ENCODE peak calls at places on chromosome 10, in ten cellular contexts. C is cardiac fibroblast, D is WERI-Rb-1, S is dermis blood vessel endothelial cell, O is kidney epithelial cell, N is renal cortical epithelial cell, Y is left lung, K is memory B cell, H is ELF-1, B is fibroblast of pulmonary artery. A is an unnamed sample.

GRCh38 chr10:131332821-131333220 is 21.3 kb upstream of the TCERG1L start:
- DNase-seq in C (no peak), D (no peak), S (no peak), O (no peak), N (no peak), Y (no peak), K (no peak), H (no peak), B (no peak), A (no peak)

GRCh38 chr10:79430506-79430905 is 14.9 kb downstream of the ZCCHC24 start:
- DNase-seq in C (no peak), D (no peak), S (no peak), O (no peak), N (no peak), Y (peak; percentile 25), K (no peak), H (no peak), B (no peak), A (no peak)

GRCh38 chr10:71835671-71836593 is 15.1 kb downstream of the PSAP start:
- DNase-seq in C (peak; percentile 96), D (peak; percentile 74), S (peak; percentile 91), O (peak; percentile 89), N (peak; percentile 99), Y (no peak), K (peak; percentile 88), H (peak; percentile 32), B (peak; percentile 88), A (no peak)

GRCh38 chr10:54259104-54259503 is 541.9 kb downstream of the PCDH15 start:
- DNase-seq in C (no peak), D (no peak), S (no peak), O (no peak), N (no peak), Y (no peak), K (no peak), H (no peak), B (no peak), A (no peak)

GRCh38 chr10:79047875-79048638 is 20.7 kb upstream of the ZMIZ1 start:
- DNase-seq in C (no peak), D (no peak), S (no peak), O (no peak), N (no peak), Y (peak; percentile 54), K (no peak), H (no peak), B (no peak), A (no peak)

GRCh38 chr10:96089670-96090462 is 40.2 kb upstream of the ZNF518A start:
- DNase-seq in C (peak; percentile 98), D (peak; percentile 95), S (peak; percentile 97), O (peak; percentile 67), N (peak; percentile 81), Y (peak; percentile 94), K (peak; percentile 90), H (peak; percentile 81), B (peak; percentile 98), A (peak; percentile 66)

GRCh38 chr10:111077715-111078504 is 1.1 kb downstream of the ADRA2A start:
- DNase-seq in C (peak; percentile 12), D (no peak), S (peak; percentile 39), O (no peak), N (no peak), Y (no peak), K (no peak), H (peak; percentile 30), B (peak; percentile 10), A (no peak)

GRCh38 chr10:16195894-16196293 is 240.9 kb upstream of the PTER start:
- DNase-seq in C (no peak), D (no peak), S (no peak), O (no peak), N (no peak), Y (no peak), K (no peak), H (peak; percentile 19), B (no peak), A (no peak)

GRCh38 chr10:282294-283139 is 147.3 kb downstream of the ZMYND11 start:
- DNase-seq in C (no peak), D (no peak), S (no peak), O (no peak), N (peak; percentile 28), Y (no peak), K (no peak), H (no peak), B (peak; percentile 17), A (no peak)

GRCh38 chr10:112184052-112184371 is 447 bp upstream of the GPAM start:
- DNase-seq in C (no peak), D (no peak), S (no peak), O (no peak), N (no peak), Y (no peak), K (no peak), H (no peak), B (no peak), A (no peak)

GRCh38 chr10:91162050-91162494 is 58.4 kb upstream of the PCGF5 start:
- DNase-seq in C (no peak), D (no peak), S (no peak), O (no peak), N (peak; percentile 12), Y (no peak), K (no peak), H (peak; percentile 11), B (peak; percentile 6), A (no peak)

A was measured in Panc1.